ENCODE peak calls at places on chromosome 21, in four cellular contexts. P is body of pancreas, F is psoas muscle, B is upper lobe of left lung. J is an unnamed sample.

GRCh38 chr21:14889080-14889805 is 175.6 kb downstream of the NRIP1 start:
- ATAC-seq in P (peak; percentile 30), B (no peak), F (no peak), J (peak; percentile 36)

GRCh38 chr21:33101300-33102005 is 31.5 kb downstream of the OLIG1 start:
- ATAC-seq in B (peak; percentile 42), P (no peak), F (no peak), J (no peak)

GRCh38 chr21:33313183-33313582 is 11.6 kb upstream of the IFNAR1 start:
- ATAC-seq in F (no peak), P (no peak), B (no peak), J (no peak)

GRCh38 chr21:37338671-37339526 is 27.7 kb upstream of the DYRK1A start:
- ATAC-seq in F (peak; percentile 99), P (peak; percentile 87), B (peak; percentile 93), J (peak; percentile 97)

GRCh38 chr21:25273945-25274344 is 333.3 kb downstream of the MRPL39 start:
- ATAC-seq in F (no peak), B (no peak), P (no peak), J (no peak)

GRCh38 chr21:37522641-37523295 is 156.2 kb downstream of the DYRK1A start:
- ATAC-seq in B (no peak), P (no peak), F (no peak), J (no peak)

GRCh38 chr21:37712204-37712934 is 203.9 kb downstream of the KCNJ6 start:
- ATAC-seq in B (peak; percentile 81), F (peak; percentile 79), P (peak; percentile 69), J (peak; percentile 43)

GRCh38 chr21:26795866-26796329 is 49.3 kb downstream of the ADAMTS1 start:
- ATAC-seq in B (peak; percentile 80), F (peak; percentile 65), P (peak; percentile 68), J (peak; percentile 71)

GRCh38 chr21:37153935-37154350 is 80.9 kb downstream of the TTC3 start:
- ATAC-seq in F (peak; percentile 94), B (peak; percentile 38), P (peak; percentile 82), J (peak; percentile 50)

GRCh38 chr21:32348604-32349332 is 44.0 kb downstream of the URB1 start:
- ATAC-seq in P (peak; percentile 45), B (no peak), F (no peak), J (no peak)

GRCh38 chr21:39441502-39442475 is 3.8 kb downstream of the LCA5L start:
- ATAC-seq in B (no peak), F (no peak), P (no peak), J (no peak)

GRCh38 chr21:18840239-18840638 is 436.7 kb upstream of the TMPRSS15 start:
- ATAC-seq in B (no peak), F (no peak), P (no peak), J (no peak)

GRCh38 chr21:31316488-31317169 is 27.4 kb downstream of the TIAM1 start:
- ATAC-seq in B (no peak), P (no peak), F (no peak), J (no peak)

GRCh38 chr21:27320868-27321267 is 354.0 kb upstream of the ADAMTS5 start:
- ATAC-seq in P (no peak), F (no peak), B (no peak), J (no peak)

GRCh38 chr21:29221259-29221744 is 77.4 kb upstream of the BACH1 start:
- ATAC-seq in P (no peak), B (no peak), F (no peak), J (no peak)

GRCh38 chr21:33835920-33836319 is 79.7 kb downstream of the ATP5PO start:
- ATAC-seq in B (no peak), P (no peak), F (no peak), J (no peak)

GRCh38 chr21:38323721-38324591 is 67.2 kb downstream of the KCNJ15 start:
- ATAC-seq in F (no peak), P (no peak), B (peak; percentile 22), J (no peak)

GRCh38 chr21:29351691-29352090 is 53.0 kb downstream of the BACH1 start:
- ATAC-seq in P (peak; percentile 90), F (no peak), B (peak; percentile 49), J (no peak)

GRCh38 chr21:36250423-36251075 is 69.4 kb upstream of the MORC3 start:
- ATAC-seq in B (no peak), P (no peak), F (no peak), J (no peak)

GRCh38 chr21:31409849-31410762 is 66.0 kb upstream of the TIAM1 start:
- ATAC-seq in P (no peak), F (no peak), B (no peak), J (peak; percentile 17)

GRCh38 chr21:17911628-17912027 is 92.5 kb upstream of the C21orf91 start:
- ATAC-seq in F (no peak), P (no peak), B (no peak), J (no peak)

GRCh38 chr21:28464988-28465387 is 527.7 kb downstream of the LTN1 start:
- ATAC-seq in P (no peak), B (no peak), F (no peak), J (no peak)

GRCh38 chr21:35940074-35940927 is 120.0 kb downstream of the SETD4 start:
- ATAC-seq in F (peak; percentile 87), B (peak; percentile 94), P (peak; percentile 90), J (peak; percentile 83)

GRCh38 chr21:14356771-14357170 is 26.2 kb downstream of the HSPA13 start:
- ATAC-seq in F (no peak), P (no peak), B (no peak), J (no peak)

GRCh38 chr21:14711287-14711686 is 165.2 kb upstream of the SAMSN1 start:
- ATAC-seq in B (no peak), P (no peak), F (no peak), J (no peak)

GRCh38 chr21:28283652-28284490 is 708.8 kb downstream of the LTN1 start:
- ATAC-seq in F (no peak), P (peak; percentile 87), B (peak; percentile 80), J (peak; percentile 43)

GRCh38 chr21:28944296-28944695 is 48.4 kb downstream of the LTN1 start:
- ATAC-seq in P (no peak), F (no peak), B (no peak), J (no peak)

GRCh38 chr21:27812279-27812678 is 845.4 kb upstream of the ADAMTS5 start:
- ATAC-seq in B (no peak), P (no peak), F (no peak), J (no peak)

GRCh38 chr21:26177187-26177586 is 6.6 kb upstream of the APP start:
- ATAC-seq in F (no peak), P (no peak), B (peak; percentile 38), J (peak; percentile 55)

GRCh38 chr21:26965091-26965566 is 1.8 kb downstream of the ADAMTS5 start:
- ATAC-seq in P (no peak), B (no peak), F (no peak), J (no peak)

GRCh38 chr21:38669186-38669585 is 136.5 kb upstream of the ETS2 start:
- ATAC-seq in F (no peak), B (no peak), P (no peak), J (no peak)

GRCh38 chr21:31665397-31665796 is 5.9 kb downstream of the SOD1 start:
- ATAC-seq in P (no peak), B (peak; percentile 9), F (peak; percentile 44), J (no peak)

DNA sequence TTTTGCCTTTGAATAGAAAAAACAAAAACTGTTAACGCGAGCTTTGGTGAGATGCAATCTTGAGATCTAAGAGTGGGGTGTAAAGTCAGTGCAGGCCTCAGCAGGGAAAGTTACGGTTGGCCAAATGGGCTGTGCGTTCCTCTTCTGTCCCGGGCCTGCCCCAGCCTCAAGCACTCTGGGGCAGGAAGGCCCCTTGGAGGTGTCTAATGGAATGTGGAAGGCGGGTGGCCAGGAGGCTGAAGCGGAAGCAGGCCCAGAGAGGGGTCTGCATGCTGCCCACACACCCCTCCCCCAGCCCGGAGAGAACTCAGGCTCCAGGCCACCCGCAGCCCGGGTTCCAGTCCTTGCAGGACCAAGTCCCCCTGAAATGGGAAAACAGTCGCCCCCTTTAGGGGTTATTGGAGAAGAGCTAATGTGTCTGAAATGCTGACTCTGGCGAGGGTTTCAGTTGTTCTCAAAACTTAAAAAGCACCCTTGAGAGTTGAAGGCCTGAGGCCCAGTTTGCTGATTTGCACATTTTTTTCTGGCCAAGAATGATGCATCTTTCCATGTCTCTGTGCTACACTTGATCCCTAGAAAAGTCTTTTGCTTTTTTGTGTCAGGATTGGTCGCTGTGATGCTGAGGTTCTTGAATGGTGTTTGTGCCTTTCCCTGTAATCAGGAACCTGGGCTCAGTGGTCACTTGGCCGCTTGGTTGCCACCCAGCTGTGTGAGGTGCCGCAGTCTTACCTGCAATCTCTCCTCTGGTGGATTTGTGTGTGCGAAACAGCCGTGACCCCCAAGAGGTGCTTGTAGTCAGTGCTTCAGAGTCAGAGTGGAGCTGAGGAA is 2.0 kb downstream of the COL18A1 start:
- ATAC-seq in B (no peak), P (no peak), F (no peak), J (no peak)
- TF ChIP-seq CTCF in B (no peak), P (no peak), F (no peak), J (no peak)

GRCh38 chr21:43211085-43212071 is 42.6 kb downstream of the CRYAA start:
- ATAC-seq in B (peak; percentile 65), P (peak; percentile 83), F (peak; percentile 33), J (no peak)
- TF ChIP-seq CTCF in B (peak; percentile 50), P (peak; percentile 36), F (peak; percentile 26), J (peak; percentile 43)

GRCh38 chr21:42850866-42851391 is 28.4 kb downstream of the WDR4 start:
- ATAC-seq in P (no peak), F (peak; percentile 15), B (no peak), J (peak; percentile 16)
- TF ChIP-seq CTCF in P (peak; percentile 16), F (peak; percentile 23), B (peak; percentile 36), J (no peak)

GRCh38 chr21:44751799-44752636 is 40.6 kb upstream of the TSPEAR start:
- ATAC-seq in F (no peak), P (no peak), B (no peak), J (no peak)

GRCh38 chr21:44751186-44751798 is 39.9 kb upstream of the TSPEAR start:
- ATAC-seq in B (no peak), F (no peak), P (no peak), J (no peak)

GRCh38 chr21:44750675-44751025 is 39.3 kb upstream of the TSPEAR start:
- ATAC-seq in P (no peak), B (no peak), F (no peak), J (no peak)

GRCh38 chr21:44753357-44753756 is 42.0 kb upstream of the TSPEAR start:
- ATAC-seq in P (no peak), F (no peak), B (no peak), J (no peak)

GRCh38 chr21:44752701-44753235 is 41.4 kb upstream of the TSPEAR start:
- ATAC-seq in P (no peak), B (no peak), F (no peak), J (no peak)
- TF ChIP-seq CTCF in P (no peak), B (no peak), F (no peak), J (no peak)

DNA sequence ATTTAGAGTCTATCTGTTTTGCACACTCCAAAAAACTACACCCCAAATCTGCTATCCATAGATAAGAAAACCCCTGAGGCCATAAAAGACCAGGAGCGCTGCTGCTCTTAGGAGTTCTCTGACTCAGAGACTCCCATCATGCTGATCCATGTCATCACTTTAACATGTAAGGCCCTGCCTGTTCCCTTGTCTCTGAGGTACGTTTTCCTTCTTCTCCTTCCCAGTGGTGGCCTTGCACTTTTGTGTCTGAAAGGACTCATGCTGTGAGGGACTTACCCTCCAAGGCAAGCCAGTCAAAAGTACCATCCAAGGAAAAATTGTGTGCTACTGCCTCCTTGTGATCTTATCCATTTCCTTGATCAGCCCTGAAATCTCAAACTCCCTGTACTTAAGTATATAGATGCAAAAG is 427.4 kb upstream of the NCAM2 start:
- ATAC-seq in B (no peak), F (no peak), P (no peak), J (no peak)
- TF ChIP-seq CTCF in B (no peak), F (no peak), P (no peak), J (no peak)

GRCh38 chr21:15978158-15978805 is 248.5 kb downstream of the USP25 start:
- ATAC-seq in P (no peak), F (no peak), B (peak; percentile 49), J (no peak)

GRCh38 chr21:15976807-15977206 is 247.0 kb downstream of the USP25 start:
- ATAC-seq in B (no peak), F (no peak), P (no peak), J (no peak)
- TF ChIP-seq CTCF in B (no peak), F (no peak), P (no peak), J (no peak)